ENCODE peak calls at places on chromosomes 2 and 18, in six cellular contexts. One of them, this sample, is unnamed.

GRCh38 chr18:46211816-46212215 is 107.6 kb downstream of the HAUS1 start:
- DNase-seq in CD8-positive, alpha-beta T cell: no peak
- DNase-seq in B cell: no peak
- DNase-seq in HCT116: no peak
- DNase-seq in heart right ventricle: no peak
- DNase-seq in fibroblast of lung: peak; percentile 37
- DNase-seq in this sample: peak; percentile 50

GRCh38 chr2:1518891-1519530 is 105.7 kb downstream of the TPO start:
- DNase-seq in B cell: no peak
- DNase-seq in fibroblast of lung: peak; percentile 5
- DNase-seq in heart right ventricle: peak; percentile 57
- DNase-seq in CD8-positive, alpha-beta T cell: no peak
- DNase-seq in HCT116: no peak
- DNase-seq in this sample: no peak

GRCh38 chr2:179322289-179322688 is 57.7 kb upstream of the SESTD1 start:
- DNase-seq in CD8-positive, alpha-beta T cell: no peak
- DNase-seq in HCT116: no peak
- DNase-seq in fibroblast of lung: no peak
- DNase-seq in heart right ventricle: no peak
- DNase-seq in B cell: no peak
- DNase-seq in this sample: no peak

GRCh38 chr18:36299010-36299409 is 1.5 kb downstream of the FHOD3 start:
- DNase-seq in fibroblast of lung: no peak
- DNase-seq in heart right ventricle: no peak
- DNase-seq in HCT116: no peak
- DNase-seq in CD8-positive, alpha-beta T cell: no peak
- DNase-seq in B cell: no peak
- DNase-seq in this sample: no peak

GRCh38 chr18:50162486-50163304 is 32.3 kb downstream of the MYO5B start:
- DNase-seq in CD8-positive, alpha-beta T cell: no peak
- DNase-seq in heart right ventricle: no peak
- DNase-seq in B cell: no peak
- DNase-seq in HCT116: no peak
- DNase-seq in fibroblast of lung: no peak
- DNase-seq in this sample: no peak

GRCh38 chr18:67845035-67845434 is 328.5 kb upstream of the DSEL start:
- DNase-seq in heart right ventricle: no peak
- DNase-seq in CD8-positive, alpha-beta T cell: no peak
- DNase-seq in HCT116: no peak
- DNase-seq in B cell: no peak
- DNase-seq in fibroblast of lung: peak; percentile 32
- DNase-seq in this sample: no peak

GRCh38 chr2:12642332-12642731 is 74.4 kb upstream of the TRIB2 start:
- DNase-seq in CD8-positive, alpha-beta T cell: no peak
- DNase-seq in heart right ventricle: no peak
- DNase-seq in HCT116: no peak
- DNase-seq in B cell: no peak
- DNase-seq in fibroblast of lung: no peak
- DNase-seq in this sample: no peak

GRCh38 chr2:15970701-15971100 is 30.4 kb downstream of the MYCN start:
- DNase-seq in HCT116: no peak
- DNase-seq in B cell: no peak
- DNase-seq in fibroblast of lung: no peak
- DNase-seq in CD8-positive, alpha-beta T cell: no peak
- DNase-seq in heart right ventricle: no peak
- DNase-seq in this sample: no peak

GRCh38 chr2:170006592-170007327 is 171.2 kb upstream of the MYO3B start:
- DNase-seq in heart right ventricle: no peak
- DNase-seq in fibroblast of lung: peak; percentile 44
- DNase-seq in B cell: no peak
- DNase-seq in CD8-positive, alpha-beta T cell: no peak
- DNase-seq in HCT116: no peak
- DNase-seq in this sample: no peak

GRCh38 chr2:10036095-10036879 is 7.1 kb upstream of the KLF11 start:
- DNase-seq in HCT116: no peak
- DNase-seq in fibroblast of lung: peak; percentile 50
- DNase-seq in heart right ventricle: peak; percentile 69
- DNase-seq in CD8-positive, alpha-beta T cell: no peak
- DNase-seq in B cell: peak; percentile 49
- DNase-seq in this sample: no peak

GRCh38 chr18:47175895-47176575 is at the start of gene IER3IP1:
- DNase-seq in heart right ventricle: peak; percentile 95
- DNase-seq in fibroblast of lung: peak; percentile 93
- DNase-seq in CD8-positive, alpha-beta T cell: peak; percentile 80
- DNase-seq in B cell: peak; percentile 90
- DNase-seq in HCT116: peak; percentile 86
- DNase-seq in this sample: peak; percentile 92

GRCh38 chr2:233793465-233794127 is 15.5 kb downstream of the MROH2A start:
- DNase-seq in HCT116: no peak
- DNase-seq in B cell: no peak
- DNase-seq in heart right ventricle: no peak
- DNase-seq in CD8-positive, alpha-beta T cell: no peak
- DNase-seq in fibroblast of lung: no peak
- DNase-seq in this sample: no peak

GRCh38 chr18:78849458-78849857 is 130.2 kb upstream of the SALL3 start:
- DNase-seq in B cell: no peak
- DNase-seq in fibroblast of lung: no peak
- DNase-seq in heart right ventricle: no peak
- DNase-seq in CD8-positive, alpha-beta T cell: no peak
- DNase-seq in HCT116: no peak
- DNase-seq in this sample: no peak

GRCh38 chr2:219560037-219560892 is 11.1 kb downstream of the OBSL1 start:
- DNase-seq in B cell: no peak
- DNase-seq in heart right ventricle: no peak
- DNase-seq in HCT116: no peak
- DNase-seq in CD8-positive, alpha-beta T cell: no peak
- DNase-seq in fibroblast of lung: no peak
- DNase-seq in this sample: peak; percentile 79
- TF ChIP-seq CTCF in B cell: peak; percentile 87
- TF ChIP-seq CTCF in heart right ventricle: peak; percentile 47
- TF ChIP-seq CTCF in HCT116: peak; percentile 68
- TF ChIP-seq CTCF in CD8-positive, alpha-beta T cell: peak; percentile 77
- TF ChIP-seq CTCF in fibroblast of lung: peak; percentile 42
- TF ChIP-seq CTCF in this sample: peak; percentile 56

DNA sequence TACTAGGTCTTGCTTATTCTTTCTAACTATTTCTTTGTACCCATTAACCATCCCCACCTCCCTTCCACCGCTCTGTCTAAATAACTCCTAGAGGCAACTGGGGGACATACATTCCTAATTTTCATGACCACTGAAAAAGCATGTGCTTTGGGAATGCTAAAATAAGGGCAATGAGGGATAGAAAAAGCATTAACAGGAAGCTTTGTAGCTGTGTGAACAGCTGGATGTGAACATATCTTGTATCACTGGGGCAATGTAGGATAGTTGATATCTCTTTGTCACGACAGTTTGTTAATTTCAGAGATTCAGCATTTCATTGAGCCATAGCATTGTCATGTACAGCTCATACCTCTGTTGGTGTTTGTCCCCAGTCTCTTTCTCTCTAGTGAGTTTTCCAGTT is 230.4 kb upstream of the NRP2 start:
- DNase-seq in HCT116: no peak
- DNase-seq in CD8-positive, alpha-beta T cell: no peak
- DNase-seq in fibroblast of lung: no peak
- DNase-seq in heart right ventricle: no peak
- DNase-seq in B cell: no peak
- DNase-seq in this sample: no peak
- TF ChIP-seq CTCF in HCT116: no peak
- TF ChIP-seq CTCF in CD8-positive, alpha-beta T cell: no peak
- TF ChIP-seq CTCF in fibroblast of lung: no peak
- TF ChIP-seq CTCF in heart right ventricle: no peak
- TF ChIP-seq CTCF in B cell: no peak
- TF ChIP-seq CTCF in this sample: no peak

DNA sequence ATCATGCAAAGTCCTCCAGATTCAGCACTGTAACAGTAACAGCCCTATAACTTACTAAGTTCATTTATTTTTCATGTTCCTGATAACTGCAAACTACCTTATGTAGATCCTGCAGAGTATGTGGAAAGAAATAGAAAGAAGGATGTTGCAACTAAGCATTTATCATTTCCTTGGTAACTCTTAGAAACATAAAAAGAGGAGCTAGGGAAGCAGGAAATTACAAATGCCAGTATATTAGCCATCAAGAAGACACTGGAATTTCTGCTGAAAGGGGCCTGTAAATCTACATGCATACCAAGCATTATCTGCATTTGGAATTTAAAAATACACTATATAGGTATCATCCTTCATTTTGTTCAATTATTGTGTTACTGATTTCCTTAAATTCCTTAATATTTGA is 66.8 kb downstream of the PDE11A start:
- DNase-seq in B cell: no peak
- DNase-seq in CD8-positive, alpha-beta T cell: no peak
- DNase-seq in heart right ventricle: no peak
- DNase-seq in fibroblast of lung: no peak
- DNase-seq in HCT116: no peak
- DNase-seq in this sample: no peak
- TF ChIP-seq CTCF in B cell: no peak
- TF ChIP-seq CTCF in CD8-positive, alpha-beta T cell: no peak
- TF ChIP-seq CTCF in heart right ventricle: no peak
- TF ChIP-seq CTCF in fibroblast of lung: no peak
- TF ChIP-seq CTCF in HCT116: no peak
- TF ChIP-seq CTCF in this sample: no peak

GRCh38 chr2:238288650-238289573 is 502 bp upstream of the PER2 start:
- DNase-seq in B cell: peak; percentile 97
- DNase-seq in fibroblast of lung: peak; percentile 97
- DNase-seq in CD8-positive, alpha-beta T cell: peak; percentile 94
- DNase-seq in HCT116: peak; percentile 97
- DNase-seq in heart right ventricle: peak; percentile 97
- DNase-seq in this sample: peak; percentile 99
- TF ChIP-seq CTCF in B cell: peak; percentile 25
- TF ChIP-seq CTCF in fibroblast of lung: peak; percentile 22
- TF ChIP-seq CTCF in CD8-positive, alpha-beta T cell: no peak
- TF ChIP-seq CTCF in HCT116: peak; percentile 40
- TF ChIP-seq CTCF in heart right ventricle: no peak
- TF ChIP-seq CTCF in this sample: peak; percentile 31

GRCh38 chr2:121007490-121007853 is 271.8 kb downstream of the GLI2 start:
- DNase-seq in heart right ventricle: no peak
- DNase-seq in CD8-positive, alpha-beta T cell: no peak
- DNase-seq in HCT116: no peak
- DNase-seq in B cell: no peak
- DNase-seq in fibroblast of lung: no peak
- DNase-seq in this sample: no peak

GRCh38 chr2:121006783-121007489 is 271.3 kb downstream of the GLI2 start:
- DNase-seq in HCT116: no peak
- DNase-seq in fibroblast of lung: no peak
- DNase-seq in B cell: no peak
- DNase-seq in heart right ventricle: no peak
- DNase-seq in CD8-positive, alpha-beta T cell: no peak
- DNase-seq in this sample: no peak

GRCh38 chr2:121010998-121011397 is 274.0 kb downstream of the TFCP2L1 start:
- DNase-seq in CD8-positive, alpha-beta T cell: no peak
- DNase-seq in fibroblast of lung: no peak
- DNase-seq in heart right ventricle: no peak
- DNase-seq in HCT116: no peak
- DNase-seq in B cell: no peak
- DNase-seq in this sample: no peak

GRCh38 chr2:121005512-121005911 is 269.8 kb downstream of the GLI2 start:
- DNase-seq in CD8-positive, alpha-beta T cell: no peak
- DNase-seq in fibroblast of lung: no peak
- DNase-seq in heart right ventricle: no peak
- DNase-seq in B cell: no peak
- DNase-seq in HCT116: no peak
- DNase-seq in this sample: no peak

GRCh38 chr2:121008978-121009377 is 273.3 kb downstream of the GLI2 start:
- DNase-seq in HCT116: peak; percentile 3
- DNase-seq in heart right ventricle: no peak
- DNase-seq in B cell: no peak
- DNase-seq in fibroblast of lung: peak; percentile 5
- DNase-seq in CD8-positive, alpha-beta T cell: no peak
- DNase-seq in this sample: no peak
- TF ChIP-seq CTCF in HCT116: peak; percentile 70
- TF ChIP-seq CTCF in heart right ventricle: no peak
- TF ChIP-seq CTCF in B cell: no peak
- TF ChIP-seq CTCF in fibroblast of lung: no peak
- TF ChIP-seq CTCF in CD8-positive, alpha-beta T cell: no peak
- TF ChIP-seq CTCF in this sample: no peak

DNA sequence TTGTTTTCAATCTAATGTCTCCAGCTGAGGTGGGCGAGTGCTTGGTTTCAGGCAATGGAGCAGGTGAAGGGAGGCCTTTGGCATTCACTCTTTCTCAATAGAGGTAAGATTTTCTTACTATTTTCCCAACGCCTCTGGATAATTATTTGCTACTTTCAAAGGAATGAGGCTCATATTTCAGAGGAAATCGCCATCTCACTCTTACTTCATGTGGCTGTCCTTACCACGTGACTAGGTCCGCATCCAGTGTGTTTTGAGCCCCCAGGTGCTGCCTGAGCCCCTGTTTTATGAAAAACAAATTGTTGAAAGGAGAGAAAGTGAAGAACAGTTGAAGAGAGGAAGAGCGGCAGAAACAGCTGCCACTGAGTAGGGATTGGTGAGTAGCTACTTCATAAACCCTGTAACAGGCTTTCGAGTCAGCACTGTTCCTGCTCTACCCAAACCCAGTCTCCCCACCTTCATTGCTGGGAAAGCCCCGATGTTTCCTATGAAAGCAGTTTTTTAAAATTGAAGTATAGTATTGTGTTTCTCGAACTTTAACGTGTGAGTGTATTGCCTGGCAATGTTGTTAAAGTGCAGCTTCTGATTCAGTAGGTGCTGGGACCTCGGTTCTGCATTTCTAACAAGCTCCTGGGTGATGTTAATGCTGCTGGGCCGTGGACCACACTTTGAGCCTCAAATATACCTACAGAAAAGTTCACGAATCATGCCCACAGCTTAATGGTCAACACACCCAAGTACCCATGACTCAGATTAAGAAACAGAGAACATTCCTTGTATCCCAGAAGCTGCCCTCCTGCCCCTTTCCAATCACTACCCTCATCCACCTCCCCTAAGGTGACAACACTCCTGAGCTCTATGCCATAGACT is 39.6 kb downstream of the TMEM177 start:
- DNase-seq in fibroblast of lung: no peak
- DNase-seq in HCT116: no peak
- DNase-seq in heart right ventricle: no peak
- DNase-seq in B cell: no peak
- DNase-seq in CD8-positive, alpha-beta T cell: no peak
- DNase-seq in this sample: no peak
- TF ChIP-seq CTCF in fibroblast of lung: no peak
- TF ChIP-seq CTCF in HCT116: no peak
- TF ChIP-seq CTCF in heart right ventricle: no peak
- TF ChIP-seq CTCF in B cell: no peak
- TF ChIP-seq CTCF in CD8-positive, alpha-beta T cell: no peak
- TF ChIP-seq CTCF in this sample: no peak